ENCODE peak calls at places on chromosomes 11 and 22, in ten cellular contexts. One of them, this sample, is unnamed.

GRCh38 chr11:128872594-128872993 is 5.5 kb upstream of the KCNJ1 start:
- DNase-seq in spleen: no peak
- DNase-seq in adrenal gland: no peak
- DNase-seq in vagina: no peak
- DNase-seq in fibroblast of the aortic adventitia: no peak
- DNase-seq in colonic mucosa: no peak
- DNase-seq in HCT116: no peak
- DNase-seq in LNCaP clone FGC: no peak
- DNase-seq in heart right ventricle: no peak
- DNase-seq in lung: no peak
- DNase-seq in this sample: no peak

GRCh38 chr11:57087966-57088365 is 93.8 kb upstream of the LRRC55 start:
- DNase-seq in spleen: no peak
- DNase-seq in adrenal gland: no peak
- DNase-seq in vagina: no peak
- DNase-seq in fibroblast of the aortic adventitia: no peak
- DNase-seq in colonic mucosa: no peak
- DNase-seq in HCT116: no peak
- DNase-seq in LNCaP clone FGC: no peak
- DNase-seq in heart right ventricle: no peak
- DNase-seq in lung: no peak
- DNase-seq in this sample: no peak

GRCh38 chr11:93234602-93235207 is 36.9 kb upstream of the SLC36A4 start:
- DNase-seq in spleen: peak; percentile 85
- DNase-seq in adrenal gland: peak; percentile 95
- DNase-seq in vagina: no peak
- DNase-seq in fibroblast of the aortic adventitia: peak; percentile 78
- DNase-seq in colonic mucosa: peak; percentile 82
- DNase-seq in HCT116: peak; percentile 61
- DNase-seq in LNCaP clone FGC: peak; percentile 68
- DNase-seq in heart right ventricle: peak; percentile 57
- DNase-seq in lung: peak; percentile 81
- DNase-seq in this sample: peak; percentile 13

GRCh38 chr11:82494988-82495432 is 238.7 kb downstream of the FAM181B start:
- DNase-seq in spleen: no peak
- DNase-seq in adrenal gland: no peak
- DNase-seq in vagina: no peak
- DNase-seq in fibroblast of the aortic adventitia: no peak
- DNase-seq in colonic mucosa: no peak
- DNase-seq in HCT116: no peak
- DNase-seq in LNCaP clone FGC: peak; percentile 19
- DNase-seq in heart right ventricle: no peak
- DNase-seq in lung: no peak
- DNase-seq in this sample: no peak

GRCh38 chr11:58829736-58830135 is 14.8 kb downstream of the GLYATL2 start:
- DNase-seq in spleen: no peak
- DNase-seq in adrenal gland: no peak
- DNase-seq in vagina: no peak
- DNase-seq in fibroblast of the aortic adventitia: peak; percentile 72
- DNase-seq in colonic mucosa: no peak
- DNase-seq in HCT116: no peak
- DNase-seq in LNCaP clone FGC: no peak
- DNase-seq in heart right ventricle: no peak
- DNase-seq in lung: no peak
- DNase-seq in this sample: peak; percentile 37

GRCh38 chr11:129143335-129143734 is 48.8 kb downstream of the ARHGAP32 start:
- DNase-seq in spleen: no peak
- DNase-seq in adrenal gland: peak; percentile 94
- DNase-seq in vagina: peak; percentile 92
- DNase-seq in fibroblast of the aortic adventitia: peak; percentile 98
- DNase-seq in colonic mucosa: peak; percentile 74
- DNase-seq in HCT116: peak; percentile 97
- DNase-seq in LNCaP clone FGC: no peak
- DNase-seq in heart right ventricle: peak; percentile 51
- DNase-seq in lung: peak; percentile 54
- DNase-seq in this sample: peak; percentile 96

GRCh38 chr11:83073248-83073647 is 1.6 kb upstream of the RAB30 start:
- DNase-seq in spleen: no peak
- DNase-seq in adrenal gland: no peak
- DNase-seq in vagina: no peak
- DNase-seq in fibroblast of the aortic adventitia: no peak
- DNase-seq in colonic mucosa: no peak
- DNase-seq in HCT116: no peak
- DNase-seq in LNCaP clone FGC: no peak
- DNase-seq in heart right ventricle: no peak
- DNase-seq in lung: no peak
- DNase-seq in this sample: no peak

GRCh38 chr11:1208361-1209261 is 14.3 kb upstream of the MUC5B start:
- DNase-seq in spleen: peak; percentile 61
- DNase-seq in adrenal gland: no peak
- DNase-seq in vagina: no peak
- DNase-seq in fibroblast of the aortic adventitia: no peak
- DNase-seq in colonic mucosa: no peak
- DNase-seq in HCT116: no peak
- DNase-seq in LNCaP clone FGC: no peak
- DNase-seq in heart right ventricle: no peak
- DNase-seq in lung: no peak
- DNase-seq in this sample: no peak

GRCh38 chr22:46297151-46297819 is 615 bp downstream of the GTSE1 start:
- DNase-seq in spleen: no peak
- DNase-seq in adrenal gland: peak; percentile 73
- DNase-seq in vagina: no peak
- DNase-seq in fibroblast of the aortic adventitia: peak; percentile 20
- DNase-seq in colonic mucosa: peak; percentile 38
- DNase-seq in HCT116: no peak
- DNase-seq in LNCaP clone FGC: no peak
- DNase-seq in heart right ventricle: no peak
- DNase-seq in lung: no peak
- DNase-seq in this sample: no peak

GRCh38 chr11:130894322-130895025 is 21.8 kb downstream of the SNX19 start:
- DNase-seq in spleen: peak; percentile 84
- DNase-seq in adrenal gland: peak; percentile 93
- DNase-seq in vagina: no peak
- DNase-seq in fibroblast of the aortic adventitia: peak; percentile 72
- DNase-seq in colonic mucosa: peak; percentile 73
- DNase-seq in HCT116: peak; percentile 38
- DNase-seq in LNCaP clone FGC: peak; percentile 91
- DNase-seq in heart right ventricle: peak; percentile 53
- DNase-seq in lung: peak; percentile 61
- DNase-seq in this sample: no peak

GRCh38 chr11:68528630-68529029 is 68.1 kb downstream of the PPP6R3 start:
- DNase-seq in spleen: no peak
- DNase-seq in adrenal gland: peak; percentile 67
- DNase-seq in vagina: no peak
- DNase-seq in fibroblast of the aortic adventitia: no peak
- DNase-seq in colonic mucosa: no peak
- DNase-seq in HCT116: no peak
- DNase-seq in LNCaP clone FGC: peak; percentile 58
- DNase-seq in heart right ventricle: no peak
- DNase-seq in lung: no peak
- DNase-seq in this sample: no peak

GRCh38 chr22:28373841-28374240 is 305.8 kb downstream of the TTC28 start:
- DNase-seq in spleen: no peak
- DNase-seq in adrenal gland: no peak
- DNase-seq in vagina: no peak
- DNase-seq in fibroblast of the aortic adventitia: peak; percentile 50
- DNase-seq in colonic mucosa: no peak
- DNase-seq in HCT116: no peak
- DNase-seq in LNCaP clone FGC: no peak
- DNase-seq in heart right ventricle: no peak
- DNase-seq in lung: no peak
- DNase-seq in this sample: no peak

GRCh38 chr11:116618461-116618860 is 154.3 kb downstream of the BUD13 start:
- DNase-seq in spleen: no peak
- DNase-seq in adrenal gland: no peak
- DNase-seq in vagina: peak; percentile 81
- DNase-seq in fibroblast of the aortic adventitia: no peak
- DNase-seq in colonic mucosa: no peak
- DNase-seq in HCT116: no peak
- DNase-seq in LNCaP clone FGC: no peak
- DNase-seq in heart right ventricle: no peak
- DNase-seq in lung: no peak
- DNase-seq in this sample: no peak

GRCh38 chr11:47645500-47645899 is 3.1 kb upstream of the MTCH2 start:
- DNase-seq in spleen: no peak
- DNase-seq in adrenal gland: no peak
- DNase-seq in vagina: no peak
- DNase-seq in fibroblast of the aortic adventitia: no peak
- DNase-seq in colonic mucosa: no peak
- DNase-seq in HCT116: no peak
- DNase-seq in LNCaP clone FGC: no peak
- DNase-seq in heart right ventricle: no peak
- DNase-seq in lung: no peak
- DNase-seq in this sample: no peak

GRCh38 chr11:47641585-47642098 is 717 bp downstream of the MTCH2 start:
- DNase-seq in spleen: no peak
- DNase-seq in adrenal gland: no peak
- DNase-seq in vagina: no peak
- DNase-seq in fibroblast of the aortic adventitia: no peak
- DNase-seq in colonic mucosa: no peak
- DNase-seq in HCT116: no peak
- DNase-seq in LNCaP clone FGC: no peak
- DNase-seq in heart right ventricle: no peak
- DNase-seq in lung: no peak
- DNase-seq in this sample: no peak

GRCh38 chr11:47646019-47646418 is 3.7 kb upstream of the MTCH2 start:
- DNase-seq in spleen: no peak
- DNase-seq in adrenal gland: no peak
- DNase-seq in vagina: no peak
- DNase-seq in fibroblast of the aortic adventitia: no peak
- DNase-seq in colonic mucosa: no peak
- DNase-seq in HCT116: no peak
- DNase-seq in LNCaP clone FGC: no peak
- DNase-seq in heart right ventricle: no peak
- DNase-seq in lung: no peak
- DNase-seq in this sample: no peak

GRCh38 chr11:47642099-47642855 is at the start of gene MTCH2:
- DNase-seq in spleen: peak; percentile 98
- DNase-seq in adrenal gland: peak; percentile 98
- DNase-seq in vagina: peak; percentile 98
- DNase-seq in fibroblast of the aortic adventitia: peak; percentile 97
- DNase-seq in colonic mucosa: peak; percentile 97
- DNase-seq in HCT116: peak; percentile 91
- DNase-seq in LNCaP clone FGC: peak; percentile 89
- DNase-seq in heart right ventricle: peak; percentile 96
- DNase-seq in lung: peak; percentile 96
- DNase-seq in this sample: peak; percentile 81
- TF ChIP-seq CTCF in spleen: peak; percentile 56
- TF ChIP-seq CTCF in adrenal gland: peak; percentile 19
- TF ChIP-seq CTCF in vagina: no peak
- TF ChIP-seq CTCF in fibroblast of the aortic adventitia: peak; percentile 13
- TF ChIP-seq CTCF in colonic mucosa: peak; percentile 21
- TF ChIP-seq CTCF in HCT116: peak; percentile 18
- TF ChIP-seq CTCF in LNCaP clone FGC: peak; percentile 48
- TF ChIP-seq CTCF in heart right ventricle: peak; percentile 54
- TF ChIP-seq CTCF in lung: peak; percentile 16
- TF ChIP-seq CTCF in this sample: peak; percentile 26

GRCh38 chr11:62706841-62707240 is 383 bp downstream of the BSCL2 start:
- DNase-seq in spleen: no peak
- DNase-seq in adrenal gland: peak; percentile 65
- DNase-seq in vagina: no peak
- DNase-seq in fibroblast of the aortic adventitia: no peak
- DNase-seq in colonic mucosa: no peak
- DNase-seq in HCT116: no peak
- DNase-seq in LNCaP clone FGC: no peak
- DNase-seq in heart right ventricle: no peak
- DNase-seq in lung: no peak
- DNase-seq in this sample: no peak
- H3K4me3 ChIP-seq in spleen: peak overlapping the region; percentile 94
- H3K4me3 ChIP-seq in adrenal gland: peak overlapping the region; percentile 39
- H3K4me3 ChIP-seq in vagina: peak overlapping the region; percentile 62
- H3K4me3 ChIP-seq in fibroblast of the aortic adventitia: no peak overlapping the region
- H3K4me3 ChIP-seq in colonic mucosa: peak overlapping the region; percentile 71
- H3K4me3 ChIP-seq in HCT116: no peak overlapping the region
- H3K4me3 ChIP-seq in LNCaP clone FGC: peak overlapping the region; percentile 81
- H3K4me3 ChIP-seq in heart right ventricle: peak overlapping the region; percentile 42
- H3K4me3 ChIP-seq in lung: no peak overlapping the region
- H3K4me3 ChIP-seq in this sample: no peak overlapping the region

DNA sequence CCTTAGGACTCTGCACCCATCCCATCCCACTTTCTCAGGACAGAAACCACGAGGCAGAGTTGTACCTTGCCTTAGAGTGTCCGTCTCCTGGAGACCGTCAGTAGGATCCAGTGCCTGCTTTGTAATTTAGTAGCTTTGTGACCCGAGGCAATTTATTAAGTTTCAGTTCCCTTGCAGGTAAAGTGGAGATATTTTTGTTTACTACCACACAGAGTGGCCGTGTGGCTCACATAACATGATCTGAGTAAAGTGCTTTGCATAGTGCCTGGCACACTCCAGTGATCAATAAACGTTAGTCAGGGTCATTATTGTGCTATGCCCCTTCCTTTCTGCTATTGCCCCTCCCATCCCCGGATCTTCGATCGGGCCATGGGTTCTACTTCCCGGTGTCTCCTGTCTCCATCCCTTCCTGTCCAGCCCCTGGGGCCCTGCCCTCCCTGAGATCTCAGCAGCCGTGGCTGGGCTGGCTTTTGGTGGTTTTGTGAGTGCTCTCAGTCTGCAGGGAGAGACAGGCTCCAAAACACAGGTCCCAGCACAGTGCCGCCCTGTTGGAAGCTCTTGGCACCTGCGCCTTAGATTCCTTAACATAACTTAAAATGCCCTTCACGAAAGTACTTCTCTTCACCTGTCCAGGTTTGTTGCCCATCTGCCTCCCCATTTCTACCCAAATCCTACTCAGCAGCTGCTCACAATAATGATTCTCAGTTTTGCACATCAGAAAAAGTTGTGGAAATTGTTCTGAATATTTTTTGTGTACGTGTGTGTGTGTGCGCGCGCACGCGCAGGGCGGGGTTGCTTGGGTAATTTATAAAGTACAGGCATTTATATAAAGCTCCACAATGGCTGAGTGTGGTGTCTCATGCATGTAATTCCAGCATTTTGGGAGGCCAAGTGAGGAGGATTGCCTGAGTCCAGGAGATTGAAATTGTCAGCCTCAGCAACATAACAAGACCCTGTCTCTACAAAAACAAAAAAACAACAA is 753.7 kb downstream of the NTM start:
- DNase-seq in spleen: no peak
- DNase-seq in adrenal gland: no peak
- DNase-seq in vagina: no peak
- DNase-seq in fibroblast of the aortic adventitia: no peak
- DNase-seq in colonic mucosa: no peak
- DNase-seq in HCT116: no peak
- DNase-seq in LNCaP clone FGC: no peak
- DNase-seq in heart right ventricle: no peak
- DNase-seq in lung: no peak
- DNase-seq in this sample: no peak
- TF ChIP-seq CTCF in spleen: no peak
- TF ChIP-seq CTCF in adrenal gland: no peak
- TF ChIP-seq CTCF in vagina: no peak
- TF ChIP-seq CTCF in fibroblast of the aortic adventitia: no peak
- TF ChIP-seq CTCF in colonic mucosa: no peak
- TF ChIP-seq CTCF in HCT116: no peak
- TF ChIP-seq CTCF in LNCaP clone FGC: no peak
- TF ChIP-seq CTCF in heart right ventricle: no peak
- TF ChIP-seq CTCF in lung: no peak
- TF ChIP-seq CTCF in this sample: peak; percentile 8

DNA sequence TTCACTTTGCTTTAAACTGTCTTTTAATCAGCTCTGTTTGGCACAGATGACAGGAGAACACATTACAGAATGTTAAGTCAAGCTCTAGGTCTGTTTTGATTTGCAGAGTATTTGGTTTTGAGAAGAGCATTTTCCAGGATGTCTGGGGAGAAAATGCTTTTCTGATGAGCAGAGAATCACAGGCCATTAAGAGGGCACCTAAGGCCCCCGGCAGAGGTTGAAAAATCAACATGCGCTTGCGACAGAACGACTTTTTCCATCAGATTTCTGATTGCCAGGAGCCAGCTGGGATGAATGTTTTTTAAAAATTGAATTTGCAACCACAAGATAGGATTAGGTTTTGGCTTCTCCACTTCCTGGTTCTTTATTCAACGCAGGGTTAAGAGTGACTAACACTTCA is 304.5 kb downstream of the JRKL start:
- DNase-seq in spleen: no peak
- DNase-seq in adrenal gland: peak; percentile 58
- DNase-seq in vagina: no peak
- DNase-seq in fibroblast of the aortic adventitia: no peak
- DNase-seq in colonic mucosa: no peak
- DNase-seq in HCT116: no peak
- DNase-seq in LNCaP clone FGC: no peak
- DNase-seq in heart right ventricle: no peak
- DNase-seq in lung: no peak
- DNase-seq in this sample: no peak
- H3K4me3 ChIP-seq in spleen: no peak overlapping the region
- H3K4me3 ChIP-seq in adrenal gland: no peak overlapping the region
- H3K4me3 ChIP-seq in vagina: no peak overlapping the region
- H3K4me3 ChIP-seq in fibroblast of the aortic adventitia: no peak overlapping the region
- H3K4me3 ChIP-seq in colonic mucosa: no peak overlapping the region
- H3K4me3 ChIP-seq in HCT116: no peak overlapping the region
- H3K4me3 ChIP-seq in LNCaP clone FGC: no peak overlapping the region
- H3K4me3 ChIP-seq in heart right ventricle: no peak overlapping the region
- H3K4me3 ChIP-seq in lung: no peak overlapping the region
- H3K4me3 ChIP-seq in this sample: no peak overlapping the region